ENCODE peak calls at places on chromosomes 1 and 21, in four cellular contexts. A is hepatic stellate cell, W is substantia nigra, L is neural crest cell. U is an unnamed sample.
A peak's percentile ranks its signal among the peaks of the same experiment; 100 is the strongest.

GRCh38 chr1:112172294-112172882 is 182.9 kb upstream of the KCND3 start:
- DNase-seq in A (no peak), W (no peak), L (peak; percentile 62), U (no peak)

GRCh38 chr21:42833439-42833815 is 45.9 kb downstream of the WDR4 start:
- DNase-seq in A (no peak), W (no peak), L (no peak), U (no peak)

GRCh38 chr1:33462449-33463164 is 9.8 kb upstream of the ZSCAN20 start:
- DNase-seq in A (no peak), W (no peak), L (no peak), U (no peak)

GRCh38 chr1:93878501-93878888 is 511 bp downstream of the DNTTIP2 start:
- DNase-seq in A (peak; percentile 25), W (no peak), L (no peak), U (no peak)

GRCh38 chr1:246064891-246065290 is 442.2 kb downstream of the SMYD3 start:
- DNase-seq in A (no peak), W (no peak), L (no peak), U (no peak)

GRCh38 chr1:223230161-223230881 is 87.3 kb upstream of the TLR5 start:
- DNase-seq in A (peak; percentile 74), W (no peak), L (no peak), U (no peak)

GRCh38 chr1:31036749-31037500 is 28.6 kb downstream of the PUM1 start:
- DNase-seq in A (no peak), W (no peak), L (no peak), U (no peak)

GRCh38 chr1:109786107-109786470 is 22.4 kb upstream of the EPS8L3 start:
- DNase-seq in A (no peak), W (no peak), L (no peak), U (no peak)

GRCh38 chr1:213724640-213725536 is 262.9 kb upstream of the PROX1 start:
- DNase-seq in A (no peak), W (no peak), L (peak; percentile 29), U (peak; percentile 1)

GRCh38 chr1:59415876-59416275 is 119.0 kb downstream of the FGGY start:
- DNase-seq in A (no peak), W (no peak), L (no peak), U (no peak)

GRCh38 chr1:107782192-107782845 is 182.7 kb downstream of the VAV3 start:
- DNase-seq in A (peak; percentile 2), W (no peak), L (peak; percentile 57), U (no peak)

U was measured in hippocampal formation.